ENCODE peak calls at places on chromosomes 4 and X, in four cellular contexts. S is activated T-helper 1 cell treated with Interleukin-2 at 50 U/mL for 16 hours, Z is testis, X is fibroblast of mammary gland. I is an unnamed sample.

GRCh38 chr4:82782626-82783025 is 16.0 kb downstream of the SCD5 start:
- DNase-seq in S (no peak), Z (no peak), X (no peak), I (no peak)

GRCh38 chr4:48342559-48342878 is 1.2 kb downstream of the SLAIN2 start:
- DNase-seq in S (no peak), Z (no peak), X (no peak), I (peak)

GRCh38 chr4:48633657-48634056 is 143.6 kb downstream of the ZAR1 start:
- DNase-seq in S (no peak), Z (no peak), X (no peak), I (peak)

GRCh38 chr4:183443609-183444148 is 757 bp upstream of the CDKN2AIP start:
- DNase-seq in S (no peak), Z (peak), X (no peak), I (peak)

GRCh38 chr4:118381902-118382301 is 29.1 kb upstream of the PRSS12 start:
- DNase-seq in S (no peak), Z (no peak), X (peak), I (peak)

GRCh38 chrX:87621697-87622096 is 104.1 kb downstream of the KLHL4 start:
- DNase-seq in S (no peak), Z (no peak), X (peak), I (no peak)

GRCh38 chr4:6619116-6619465 is 21.4 kb upstream of the MRFAP1 start:
- DNase-seq in S (no peak), Z (no peak), X (no peak), I (no peak)

GRCh38 chrX:41116948-41117347 is 31.7 kb downstream of the USP9X start:
- DNase-seq in S (no peak), Z (no peak), X (no peak), I (no peak)

GRCh38 chr4:156294577-156294976 is 340.9 kb upstream of the CTSO start:
- DNase-seq in S (no peak), Z (no peak), X (peak), I (peak)

GRCh38 chrX:13488706-13489105 is 80.7 kb upstream of the EGFL6 start:
- DNase-seq in S (no peak), Z (no peak), X (no peak), I (no peak)

GRCh38 chrX:68355629-68355920 is 77.7 kb downstream of the OPHN1 start:
- DNase-seq in S (no peak), Z (no peak), X (no peak), I (no peak)

GRCh38 chrX:118373538-118373937 is 27.6 kb downstream of the WDR44 start:
- DNase-seq in S (no peak), Z (no peak), X (no peak), I (no peak)

GRCh38 chrX:23626651-23627050 is 40.6 kb upstream of the PRDX4 start:
- DNase-seq in S (no peak), Z (no peak), X (no peak), I (no peak)

GRCh38 chr4:6354626-6355025 is 85.0 kb downstream of the WFS1 start:
- DNase-seq in S (no peak), Z (no peak), X (no peak), I (no peak)

GRCh38 chrX:101659601-101660063 is at the start of gene ARMCX2:
- DNase-seq in S (no peak), Z (peak), X (peak), I (no peak)

GRCh38 chr4:41969666-41970065 is 11.9 kb upstream of the DCAF4L1 start:
- DNase-seq in S (no peak), Z (no peak), X (no peak), I (no peak)

GRCh38 chr4:186912606-186913005 is 188.9 kb upstream of the FAT1 start:
- DNase-seq in S (no peak), Z (no peak), X (no peak), I (no peak)

GRCh38 chr4:152090543-152090942 is 329.7 kb upstream of the GATB start:
- DNase-seq in S (no peak), Z (no peak), X (peak), I (peak)

GRCh38 chr4:175614880-175615279 is 197.2 kb downstream of the GPM6A start:
- DNase-seq in S (no peak), Z (peak), X (no peak), I (no peak)

GRCh38 chr4:139129206-139129605 is 47.8 kb downstream of the ELF2 start:
- DNase-seq in S (no peak), Z (no peak), X (peak), I (peak)

GRCh38 chrX:119605398-119605738 is 856 bp downstream of the NKRF start:
- DNase-seq in S (no peak), Z (peak), X (no peak), I (peak)

GRCh38 chr4:102344520-102344954 is 745 bp downstream of the SLC39A8 start:
- DNase-seq in S (peak), Z (peak), X (peak), I (peak)

GRCh38 chrX:103310592-103311400 is at the start of gene BEX2:
- DNase-seq in S (peak), Z (peak), X (peak), I (peak)

GRCh38 chr4:622071-622995 is 3.0 kb upstream of the PDE6B start:
- DNase-seq in S (no peak), Z (no peak), X (peak), I (peak)

GRCh38 chr4:98262431-98262830 is 1.2 kb downstream of the RAP1GDS1 start:
- DNase-seq in S (no peak), Z (no peak), X (peak), I (no peak)

GRCh38 chrX:145727476-145727875 is 90.2 kb upstream of the SLITRK2 start:
- DNase-seq in S (no peak), Z (no peak), X (peak), I (no peak)

GRCh38 chrX:3549442-3549875 is 164.0 kb downstream of the PRKX start:
- DNase-seq in S (no peak), Z (no peak), X (peak), I (peak)

GRCh38 chr4:112910109-112910736 is 139.2 kb upstream of the ANK2 start:
- DNase-seq in S (no peak), Z (no peak), X (peak), I (no peak)

GRCh38 chrX:20066968-20067708 is 49.6 kb downstream of the MAP7D2 start:
- DNase-seq in S (no peak), Z (peak), X (peak), I (peak)

GRCh38 chrX:19514791-19515614 is at the start of gene MAP3K15:
- DNase-seq in S (no peak), Z (peak), X (peak), I (peak)

GRCh38 chr4:54063224-54063623 is 1.2 kb downstream of the CHIC2 start:
- DNase-seq in S (no peak), Z (no peak), X (peak), I (peak)